ENCODE peak calls at places on chromosomes 7 and 10, in five cellular contexts. W, J, C, Z and S are unnamed samples.

GRCh38 chr10:25556457-25556856 is 377.6 kb upstream of the MYO3A start:
- DNase-seq in W (no peak), J (peak), C (no peak), Z (peak), S (no peak)

GRCh38 chr10:103657061-103657591 is 163.6 kb downstream of the NEURL1 start:
- DNase-seq in W (no peak), J (peak), C (peak), Z (no peak), S (no peak)

GRCh38 chr7:159060440-159060839 is 84.2 kb downstream of the VIPR2 start:
- DNase-seq in W (no peak), J (no peak), C (no peak), Z (no peak), S (no peak)

GRCh38 chr10:48444266-48444665 is 137.8 kb downstream of the MAPK8 start:
- DNase-seq in W (no peak), J (peak), C (no peak), Z (no peak), S (peak)

GRCh38 chr10:33179056-33179455 is 155.4 kb downstream of the NRP1 start:
- DNase-seq in W (no peak), J (no peak), C (no peak), Z (no peak), S (no peak)

GRCh38 chr7:46315891-46316290 is 394.8 kb upstream of the IGFBP3 start:
- DNase-seq in W (no peak), J (peak), C (no peak), Z (no peak), S (no peak)

GRCh38 chr7:3002631-3003030 is 41.0 kb downstream of the CARD11 start:
- DNase-seq in W (no peak), J (no peak), C (no peak), Z (no peak), S (no peak)

GRCh38 chr10:8731415-8732110 is 677.1 kb downstream of the GATA3 start:
- DNase-seq in W (no peak), J (no peak), C (no peak), Z (no peak), S (peak)

GRCh38 chr7:155453296-155454182 is 4.4 kb upstream of the EN2 start:
- DNase-seq in W (no peak), J (no peak), C (peak), Z (no peak), S (no peak)

GRCh38 chr7:19561121-19561805 is 147.6 kb downstream of the POLR1F start:
- DNase-seq in W (no peak), J (no peak), C (no peak), Z (no peak), S (no peak)

GRCh38 chr7:90717286-90718060 is 121.4 kb downstream of the CDK14 start:
- DNase-seq in W (no peak), J (no peak), C (no peak), Z (no peak), S (peak)

GRCh38 chr7:34759477-34760125 is 101.6 kb downstream of the NPSR1 start:
- DNase-seq in W (peak), J (peak), C (no peak), Z (peak), S (peak)

GRCh38 chr7:13069832-13070231 is 382.4 kb downstream of the ARL4A start:
- DNase-seq in W (no peak), J (no peak), C (no peak), Z (no peak), S (no peak)

GRCh38 chr7:34931739-34932138 is 105.5 kb downstream of the DPY19L1 start:
- DNase-seq in W (no peak), J (no peak), C (no peak), Z (no peak), S (no peak)

GRCh38 chr10:103454026-103454425 is 1.9 kb upstream of the CALHM2 start:
- DNase-seq in W (no peak), J (no peak), C (no peak), Z (no peak), S (no peak)

GRCh38 chr10:118304521-118304920 is 37.6 kb downstream of the FAM204A start:
- DNase-seq in W (no peak), J (no peak), C (no peak), Z (no peak), S (no peak)

GRCh38 chr10:77548157-77548556 is 89.5 kb downstream of the KCNMA1 start:
- DNase-seq in W (no peak), J (no peak), C (no peak), Z (no peak), S (no peak)

GRCh38 chr7:75623390-75624133 is 115.2 kb downstream of the HIP1 start:
- DNase-seq in W (peak), J (no peak), C (peak), Z (no peak), S (no peak)

GRCh38 chr10:23035569-23035968 is 59.8 kb upstream of the MSRB2 start:
- DNase-seq in W (peak), J (peak), C (no peak), Z (no peak), S (no peak)

GRCh38 chr10:6201511-6201975 is 1.2 kb upstream of the PFKFB3 start:
- DNase-seq in W (peak), J (peak), C (peak), Z (no peak), S (peak)

GRCh38 chr10:72242675-72243074 is 26.6 kb upstream of the ASCC1 start:
- DNase-seq in W (peak), J (no peak), C (peak), Z (no peak), S (no peak)

GRCh38 chr7:134943785-134944400 is 42.4 kb upstream of the AGBL3 start:
- DNase-seq in W (no peak), J (peak), C (no peak), Z (peak), S (no peak)

GRCh38 chr7:85381212-85381611 is 194.4 kb upstream of the SEMA3D start:
- DNase-seq in W (no peak), J (no peak), C (peak), Z (no peak), S (no peak)

GRCh38 chr10:95336702-95337101 is 45.9 kb upstream of the PDLIM1 start:
- DNase-seq in W (no peak), J (no peak), C (no peak), Z (no peak), S (no peak)

GRCh38 chr10:92590623-92591549 is 2.0 kb upstream of the KIF11 start:
- DNase-seq in W (peak), J (peak), C (no peak), Z (no peak), S (peak)

GRCh38 chr10:33180390-33180789 is 154.1 kb downstream of the NRP1 start:
- DNase-seq in W (no peak), J (peak), C (no peak), Z (no peak), S (no peak)

GRCh38 chr7:129127154-129127553 is 17.4 kb upstream of the TSPAN33 start:
- DNase-seq in W (no peak), J (no peak), C (no peak), Z (no peak), S (no peak)

GRCh38 chr7:29350351-29350750 is 155.8 kb downstream of the CHN2 start:
- DNase-seq in W (no peak), J (no peak), C (no peak), Z (no peak), S (no peak)

GRCh38 chr10:58810751-58811150 is 298.1 kb downstream of the BICC1 start:
- DNase-seq in W (no peak), J (no peak), C (no peak), Z (no peak), S (no peak)

GRCh38 chr10:29096303-29096824 is 192.5 kb upstream of the LYZL1 start:
- DNase-seq in W (no peak), J (no peak), C (no peak), Z (no peak), S (no peak)

GRCh38 chr7:25894902-25895791 is 256.9 kb upstream of the NFE2L3 start:
- DNase-seq in W (peak), J (peak), C (peak), Z (peak), S (peak)

GRCh38 chr10:69348824-69349541 is 67.7 kb downstream of the TACR2 start:
- DNase-seq in W (no peak), J (peak), C (no peak), Z (peak), S (no peak)

GRCh38 chr7:43904533-43905208 is 1.7 kb downstream of the URGCP start:
- DNase-seq in W (no peak), J (peak), C (no peak), Z (no peak), S (no peak)

GRCh38 chr7:83060218-83060617 is 102.5 kb downstream of the PCLO start:
- DNase-seq in W (no peak), J (no peak), C (no peak), Z (no peak), S (no peak)

GRCh38 chr7:110988890-110989501 is 101.9 kb upstream of the LRRN3 start:
- DNase-seq in W (no peak), J (peak), C (no peak), Z (no peak), S (no peak)